ENCODE peak calls at places on chromosome 13, in seven cellular contexts. One of them, this sample, is unnamed.
A peak's percentile ranks its signal among the peaks of the same experiment; 100 is the strongest.

GRCh38 chr13:102680842-102681725 is 13.8 kb downstream of the METTL21C start:
- DNase-seq in Caki2: no peak
- DNase-seq in caudate nucleus: no peak
- DNase-seq in stimulated activated CD4-positive, alpha-beta T cell treated with anti-CD3 and anti-CD28 coated beads, Interleukin-2, amount 100 ng/mL, for 48 hours: no peak
- DNase-seq in stimulated activated CD8-positive, alpha-beta memory T cell treated with anti-CD3 and anti-CD28 coated beads, Interleukin-2, amount 100 ng/mL, for 48 hours: no peak
- DNase-seq in T follicular helper cell: no peak
- DNase-seq in skeletal muscle cell: no peak
- DNase-seq in this sample: no peak

GRCh38 chr13:107960301-107960700 is 255.0 kb downstream of the LIG4 start:
- DNase-seq in Caki2: no peak
- DNase-seq in caudate nucleus: no peak
- DNase-seq in stimulated activated CD4-positive, alpha-beta T cell treated with anti-CD3 and anti-CD28 coated beads, Interleukin-2, amount 100 ng/mL, for 48 hours: no peak
- DNase-seq in stimulated activated CD8-positive, alpha-beta memory T cell treated with anti-CD3 and anti-CD28 coated beads, Interleukin-2, amount 100 ng/mL, for 48 hours: no peak
- DNase-seq in T follicular helper cell: no peak
- DNase-seq in skeletal muscle cell: no peak
- DNase-seq in this sample: no peak

GRCh38 chr13:98523455-98524102 is 53.3 kb downstream of the STK24 start:
- DNase-seq in Caki2: no peak
- DNase-seq in caudate nucleus: no peak
- DNase-seq in stimulated activated CD4-positive, alpha-beta T cell treated with anti-CD3 and anti-CD28 coated beads, Interleukin-2, amount 100 ng/mL, for 48 hours: no peak
- DNase-seq in stimulated activated CD8-positive, alpha-beta memory T cell treated with anti-CD3 and anti-CD28 coated beads, Interleukin-2, amount 100 ng/mL, for 48 hours: no peak
- DNase-seq in T follicular helper cell: no peak
- DNase-seq in skeletal muscle cell: no peak
- DNase-seq in this sample: no peak

GRCh38 chr13:110705826-110706569 is at the start of gene CARS2:
- DNase-seq in Caki2: peak; percentile 96
- DNase-seq in caudate nucleus: peak; percentile 93
- DNase-seq in stimulated activated CD4-positive, alpha-beta T cell treated with anti-CD3 and anti-CD28 coated beads, Interleukin-2, amount 100 ng/mL, for 48 hours: peak; percentile 91
- DNase-seq in stimulated activated CD8-positive, alpha-beta memory T cell treated with anti-CD3 and anti-CD28 coated beads, Interleukin-2, amount 100 ng/mL, for 48 hours: peak; percentile 92
- DNase-seq in T follicular helper cell: peak; percentile 88
- DNase-seq in skeletal muscle cell: peak; percentile 89
- DNase-seq in this sample: peak; percentile 91

GRCh38 chr13:84191199-84191598 is 308.9 kb upstream of the SLITRK1 start:
- DNase-seq in Caki2: no peak
- DNase-seq in caudate nucleus: no peak
- DNase-seq in stimulated activated CD4-positive, alpha-beta T cell treated with anti-CD3 and anti-CD28 coated beads, Interleukin-2, amount 100 ng/mL, for 48 hours: no peak
- DNase-seq in stimulated activated CD8-positive, alpha-beta memory T cell treated with anti-CD3 and anti-CD28 coated beads, Interleukin-2, amount 100 ng/mL, for 48 hours: no peak
- DNase-seq in T follicular helper cell: no peak
- DNase-seq in skeletal muscle cell: peak; percentile 13
- DNase-seq in this sample: no peak

GRCh38 chr13:32905063-32905863 is 111.0 kb upstream of the KL start:
- DNase-seq in Caki2: peak; percentile 6
- DNase-seq in caudate nucleus: no peak
- DNase-seq in stimulated activated CD4-positive, alpha-beta T cell treated with anti-CD3 and anti-CD28 coated beads, Interleukin-2, amount 100 ng/mL, for 48 hours: no peak
- DNase-seq in stimulated activated CD8-positive, alpha-beta memory T cell treated with anti-CD3 and anti-CD28 coated beads, Interleukin-2, amount 100 ng/mL, for 48 hours: no peak
- DNase-seq in T follicular helper cell: no peak
- DNase-seq in skeletal muscle cell: no peak
- DNase-seq in this sample: no peak

GRCh38 chr13:36432106-36432544 is at the start of gene CCNA1:
- DNase-seq in Caki2: peak; percentile 73
- DNase-seq in caudate nucleus: peak; percentile 32
- DNase-seq in stimulated activated CD4-positive, alpha-beta T cell treated with anti-CD3 and anti-CD28 coated beads, Interleukin-2, amount 100 ng/mL, for 48 hours: no peak
- DNase-seq in stimulated activated CD8-positive, alpha-beta memory T cell treated with anti-CD3 and anti-CD28 coated beads, Interleukin-2, amount 100 ng/mL, for 48 hours: no peak
- DNase-seq in T follicular helper cell: no peak
- DNase-seq in skeletal muscle cell: no peak
- DNase-seq in this sample: no peak

GRCh38 chr13:74070065-74070464 is 64.1 kb downstream of the KLF12 start:
- DNase-seq in Caki2: no peak
- DNase-seq in caudate nucleus: no peak
- DNase-seq in stimulated activated CD4-positive, alpha-beta T cell treated with anti-CD3 and anti-CD28 coated beads, Interleukin-2, amount 100 ng/mL, for 48 hours: no peak
- DNase-seq in stimulated activated CD8-positive, alpha-beta memory T cell treated with anti-CD3 and anti-CD28 coated beads, Interleukin-2, amount 100 ng/mL, for 48 hours: no peak
- DNase-seq in T follicular helper cell: peak; percentile 33
- DNase-seq in skeletal muscle cell: no peak
- DNase-seq in this sample: no peak

GRCh38 chr13:50715402-50716146 is 127.9 kb downstream of the DLEU7 start:
- DNase-seq in Caki2: no peak
- DNase-seq in caudate nucleus: no peak
- DNase-seq in stimulated activated CD4-positive, alpha-beta T cell treated with anti-CD3 and anti-CD28 coated beads, Interleukin-2, amount 100 ng/mL, for 48 hours: no peak
- DNase-seq in stimulated activated CD8-positive, alpha-beta memory T cell treated with anti-CD3 and anti-CD28 coated beads, Interleukin-2, amount 100 ng/mL, for 48 hours: no peak
- DNase-seq in T follicular helper cell: no peak
- DNase-seq in skeletal muscle cell: no peak
- DNase-seq in this sample: no peak

GRCh38 chr13:110964229-110965037 is 49.6 kb upstream of the ANKRD10 start:
- DNase-seq in Caki2: no peak
- DNase-seq in caudate nucleus: no peak
- DNase-seq in stimulated activated CD4-positive, alpha-beta T cell treated with anti-CD3 and anti-CD28 coated beads, Interleukin-2, amount 100 ng/mL, for 48 hours: no peak
- DNase-seq in stimulated activated CD8-positive, alpha-beta memory T cell treated with anti-CD3 and anti-CD28 coated beads, Interleukin-2, amount 100 ng/mL, for 48 hours: no peak
- DNase-seq in T follicular helper cell: no peak
- DNase-seq in skeletal muscle cell: no peak
- DNase-seq in this sample: no peak

GRCh38 chr13:111961793-111962192 is 105.2 kb upstream of the SOX1 start:
- DNase-seq in Caki2: no peak
- DNase-seq in caudate nucleus: no peak
- DNase-seq in stimulated activated CD4-positive, alpha-beta T cell treated with anti-CD3 and anti-CD28 coated beads, Interleukin-2, amount 100 ng/mL, for 48 hours: no peak
- DNase-seq in stimulated activated CD8-positive, alpha-beta memory T cell treated with anti-CD3 and anti-CD28 coated beads, Interleukin-2, amount 100 ng/mL, for 48 hours: no peak
- DNase-seq in T follicular helper cell: no peak
- DNase-seq in skeletal muscle cell: no peak
- DNase-seq in this sample: no peak

GRCh38 chr13:105579821-105580707 is 955.4 kb downstream of the EFNB2 start:
- DNase-seq in Caki2: no peak
- DNase-seq in caudate nucleus: no peak
- DNase-seq in stimulated activated CD4-positive, alpha-beta T cell treated with anti-CD3 and anti-CD28 coated beads, Interleukin-2, amount 100 ng/mL, for 48 hours: no peak
- DNase-seq in stimulated activated CD8-positive, alpha-beta memory T cell treated with anti-CD3 and anti-CD28 coated beads, Interleukin-2, amount 100 ng/mL, for 48 hours: no peak
- DNase-seq in T follicular helper cell: no peak
- DNase-seq in skeletal muscle cell: no peak
- DNase-seq in this sample: no peak

GRCh38 chr13:26515721-26516120 is 41.8 kb upstream of the WASF3 start:
- DNase-seq in Caki2: no peak
- DNase-seq in caudate nucleus: no peak
- DNase-seq in stimulated activated CD4-positive, alpha-beta T cell treated with anti-CD3 and anti-CD28 coated beads, Interleukin-2, amount 100 ng/mL, for 48 hours: no peak
- DNase-seq in stimulated activated CD8-positive, alpha-beta memory T cell treated with anti-CD3 and anti-CD28 coated beads, Interleukin-2, amount 100 ng/mL, for 48 hours: no peak
- DNase-seq in T follicular helper cell: no peak
- DNase-seq in skeletal muscle cell: no peak
- DNase-seq in this sample: no peak

GRCh38 chr13:79295906-79296564 is 110.0 kb downstream of the RBM26 start:
- DNase-seq in Caki2: no peak
- DNase-seq in caudate nucleus: no peak
- DNase-seq in stimulated activated CD4-positive, alpha-beta T cell treated with anti-CD3 and anti-CD28 coated beads, Interleukin-2, amount 100 ng/mL, for 48 hours: no peak
- DNase-seq in stimulated activated CD8-positive, alpha-beta memory T cell treated with anti-CD3 and anti-CD28 coated beads, Interleukin-2, amount 100 ng/mL, for 48 hours: no peak
- DNase-seq in T follicular helper cell: no peak
- DNase-seq in skeletal muscle cell: no peak
- DNase-seq in this sample: no peak

GRCh38 chr13:112940236-112940635 is 28.8 kb upstream of the MCF2L start:
- DNase-seq in Caki2: no peak
- DNase-seq in caudate nucleus: no peak
- DNase-seq in stimulated activated CD4-positive, alpha-beta T cell treated with anti-CD3 and anti-CD28 coated beads, Interleukin-2, amount 100 ng/mL, for 48 hours: no peak
- DNase-seq in stimulated activated CD8-positive, alpha-beta memory T cell treated with anti-CD3 and anti-CD28 coated beads, Interleukin-2, amount 100 ng/mL, for 48 hours: no peak
- DNase-seq in T follicular helper cell: no peak
- DNase-seq in skeletal muscle cell: no peak
- DNase-seq in this sample: no peak